ENCODE peak calls at places on chromosomes 2 and 18, in eight cellular contexts. One of them, this sample, is unnamed.

GRCh38 chr18:35571138-35571537 is 10.4 kb upstream of the GALNT1 start:
- DNase-seq in DND-41: no peak
- DNase-seq in adrenal gland: no peak
- DNase-seq in CD4-positive, CD25-positive, alpha-beta regulatory T cell: no peak
- DNase-seq in cardiac muscle cell: no peak
- DNase-seq in thoracic aorta: no peak
- DNase-seq in hepatocyte: no peak
- DNase-seq in mesendoderm: no peak
- DNase-seq in this sample: no peak

GRCh38 chr2:157339965-157340655 is 14.5 kb upstream of the ERMN start:
- DNase-seq in DND-41: no peak
- DNase-seq in adrenal gland: no peak
- DNase-seq in CD4-positive, CD25-positive, alpha-beta regulatory T cell: no peak
- DNase-seq in cardiac muscle cell: no peak
- DNase-seq in thoracic aorta: no peak
- DNase-seq in hepatocyte: no peak
- DNase-seq in mesendoderm: no peak
- DNase-seq in this sample: peak; percentile 48

GRCh38 chr2:233142355-233142897 is 82.3 kb downstream of the INPP5D start:
- DNase-seq in DND-41: peak; percentile 38
- DNase-seq in adrenal gland: no peak
- DNase-seq in CD4-positive, CD25-positive, alpha-beta regulatory T cell: no peak
- DNase-seq in cardiac muscle cell: no peak
- DNase-seq in thoracic aorta: no peak
- DNase-seq in hepatocyte: no peak
- DNase-seq in mesendoderm: peak; percentile 17
- DNase-seq in this sample: no peak

GRCh38 chr2:221137385-221137784 is 434.7 kb downstream of the EPHA4 start:
- DNase-seq in DND-41: no peak
- DNase-seq in adrenal gland: no peak
- DNase-seq in CD4-positive, CD25-positive, alpha-beta regulatory T cell: no peak
- DNase-seq in cardiac muscle cell: no peak
- DNase-seq in thoracic aorta: no peak
- DNase-seq in hepatocyte: no peak
- DNase-seq in mesendoderm: no peak
- DNase-seq in this sample: no peak

GRCh38 chr18:26480897-26481795 is 67.2 kb downstream of the KCTD1 start:
- DNase-seq in DND-41: no peak
- DNase-seq in adrenal gland: peak; percentile 53
- DNase-seq in CD4-positive, CD25-positive, alpha-beta regulatory T cell: no peak
- DNase-seq in cardiac muscle cell: peak; percentile 96
- DNase-seq in thoracic aorta: no peak
- DNase-seq in hepatocyte: peak; percentile 59
- DNase-seq in mesendoderm: peak; percentile 48
- DNase-seq in this sample: no peak

GRCh38 chr2:142880275-142880674 is 2.8 kb downstream of the KYNU start:
- DNase-seq in DND-41: no peak
- DNase-seq in adrenal gland: no peak
- DNase-seq in CD4-positive, CD25-positive, alpha-beta regulatory T cell: no peak
- DNase-seq in cardiac muscle cell: peak; percentile 50
- DNase-seq in thoracic aorta: no peak
- DNase-seq in hepatocyte: no peak
- DNase-seq in mesendoderm: no peak
- DNase-seq in this sample: no peak

GRCh38 chr2:46747297-46747818 is 168.2 kb downstream of the MCFD2 start:
- DNase-seq in DND-41: no peak
- DNase-seq in adrenal gland: peak; percentile 19
- DNase-seq in CD4-positive, CD25-positive, alpha-beta regulatory T cell: no peak
- DNase-seq in cardiac muscle cell: peak; percentile 58
- DNase-seq in thoracic aorta: no peak
- DNase-seq in hepatocyte: no peak
- DNase-seq in mesendoderm: no peak
- DNase-seq in this sample: peak; percentile 22

GRCh38 chr18:25560369-25560768 is 208.4 kb upstream of the ZNF521 start:
- DNase-seq in DND-41: no peak
- DNase-seq in adrenal gland: peak; percentile 9
- DNase-seq in CD4-positive, CD25-positive, alpha-beta regulatory T cell: no peak
- DNase-seq in cardiac muscle cell: no peak
- DNase-seq in thoracic aorta: no peak
- DNase-seq in hepatocyte: no peak
- DNase-seq in mesendoderm: no peak
- DNase-seq in this sample: no peak

GRCh38 chr2:176643711-176644110 is 374.5 kb downstream of the MTX2 start:
- DNase-seq in DND-41: no peak
- DNase-seq in adrenal gland: peak; percentile 79
- DNase-seq in CD4-positive, CD25-positive, alpha-beta regulatory T cell: no peak
- DNase-seq in cardiac muscle cell: peak; percentile 38
- DNase-seq in thoracic aorta: no peak
- DNase-seq in hepatocyte: no peak
- DNase-seq in mesendoderm: peak; percentile 54
- DNase-seq in this sample: peak; percentile 32

GRCh38 chr2:101516833-101517690 is 42.1 kb upstream of the RFX8 start:
- DNase-seq in DND-41: peak; percentile 80
- DNase-seq in adrenal gland: no peak
- DNase-seq in CD4-positive, CD25-positive, alpha-beta regulatory T cell: no peak
- DNase-seq in cardiac muscle cell: peak; percentile 83
- DNase-seq in thoracic aorta: no peak
- DNase-seq in hepatocyte: no peak
- DNase-seq in mesendoderm: no peak
- DNase-seq in this sample: no peak
- H3K4me1 ChIP-seq in DND-41: peaks cover 58% of the 10 kb centered on the region
- H3K4me1 ChIP-seq in adrenal gland: peaks cover 23% of the 10 kb centered on the region
- H3K4me1 ChIP-seq in CD4-positive, CD25-positive, alpha-beta regulatory T cell: peaks cover 10% of the 10 kb centered on the region
- H3K4me1 ChIP-seq in cardiac muscle cell: no peaks in the 10 kb centered on the region
- H3K4me1 ChIP-seq in thoracic aorta: peaks cover 33% of the 10 kb centered on the region
- H3K4me1 ChIP-seq in hepatocyte: peaks cover 18% of the 10 kb centered on the region
- H3K4me1 ChIP-seq in mesendoderm: no peaks in the 10 kb centered on the region
- H3K4me1 ChIP-seq in this sample: no peaks in the 10 kb centered on the region

GRCh38 chr2:25251032-25251460 is 82.7 kb upstream of the POMC start:
- DNase-seq in DND-41: peak; percentile 24
- DNase-seq in adrenal gland: no peak
- DNase-seq in CD4-positive, CD25-positive, alpha-beta regulatory T cell: no peak
- DNase-seq in cardiac muscle cell: no peak
- DNase-seq in thoracic aorta: no peak
- DNase-seq in hepatocyte: peak; percentile 39
- DNase-seq in mesendoderm: no peak
- DNase-seq in this sample: no peak
- H3K4me3 ChIP-seq in DND-41: peak overlapping the region; percentile 69
- H3K4me3 ChIP-seq in adrenal gland: peak overlapping the region; percentile 60
- H3K4me3 ChIP-seq in CD4-positive, CD25-positive, alpha-beta regulatory T cell: peak overlapping the region; percentile 26
- H3K4me3 ChIP-seq in cardiac muscle cell: peak overlapping the region; percentile 32
- H3K4me3 ChIP-seq in thoracic aorta: peak overlapping the region; percentile 84
- H3K4me3 ChIP-seq in hepatocyte: peak overlapping the region; percentile 86
- H3K4me3 ChIP-seq in mesendoderm: peak overlapping the region; percentile 77
- H3K4me3 ChIP-seq in this sample: no peak overlapping the region

GRCh38 chr18:79944746-79945117 is 6.7 kb downstream of the SLC66A2 start:
- DNase-seq in DND-41: no peak
- DNase-seq in adrenal gland: no peak
- DNase-seq in CD4-positive, CD25-positive, alpha-beta regulatory T cell: no peak
- DNase-seq in cardiac muscle cell: no peak
- DNase-seq in thoracic aorta: no peak
- DNase-seq in hepatocyte: no peak
- DNase-seq in mesendoderm: no peak
- DNase-seq in this sample: peak; percentile 0

GRCh38 chr18:79942211-79942610 is 9.2 kb downstream of the SLC66A2 start:
- DNase-seq in DND-41: no peak
- DNase-seq in adrenal gland: no peak
- DNase-seq in CD4-positive, CD25-positive, alpha-beta regulatory T cell: no peak
- DNase-seq in cardiac muscle cell: no peak
- DNase-seq in thoracic aorta: no peak
- DNase-seq in hepatocyte: no peak
- DNase-seq in mesendoderm: no peak
- DNase-seq in this sample: no peak

GRCh38 chr18:79942786-79943607 is 8.5 kb downstream of the SLC66A2 start:
- DNase-seq in DND-41: no peak
- DNase-seq in adrenal gland: no peak
- DNase-seq in CD4-positive, CD25-positive, alpha-beta regulatory T cell: no peak
- DNase-seq in cardiac muscle cell: no peak
- DNase-seq in thoracic aorta: no peak
- DNase-seq in hepatocyte: peak; percentile 54
- DNase-seq in mesendoderm: peak; percentile 53
- DNase-seq in this sample: no peak

GRCh38 chr18:79944126-79944731 is 7.2 kb downstream of the SLC66A2 start:
- DNase-seq in DND-41: peak; percentile 62
- DNase-seq in adrenal gland: no peak
- DNase-seq in CD4-positive, CD25-positive, alpha-beta regulatory T cell: no peak
- DNase-seq in cardiac muscle cell: peak; percentile 65
- DNase-seq in thoracic aorta: no peak
- DNase-seq in hepatocyte: no peak
- DNase-seq in mesendoderm: no peak
- DNase-seq in this sample: peak; percentile 6

DNA sequence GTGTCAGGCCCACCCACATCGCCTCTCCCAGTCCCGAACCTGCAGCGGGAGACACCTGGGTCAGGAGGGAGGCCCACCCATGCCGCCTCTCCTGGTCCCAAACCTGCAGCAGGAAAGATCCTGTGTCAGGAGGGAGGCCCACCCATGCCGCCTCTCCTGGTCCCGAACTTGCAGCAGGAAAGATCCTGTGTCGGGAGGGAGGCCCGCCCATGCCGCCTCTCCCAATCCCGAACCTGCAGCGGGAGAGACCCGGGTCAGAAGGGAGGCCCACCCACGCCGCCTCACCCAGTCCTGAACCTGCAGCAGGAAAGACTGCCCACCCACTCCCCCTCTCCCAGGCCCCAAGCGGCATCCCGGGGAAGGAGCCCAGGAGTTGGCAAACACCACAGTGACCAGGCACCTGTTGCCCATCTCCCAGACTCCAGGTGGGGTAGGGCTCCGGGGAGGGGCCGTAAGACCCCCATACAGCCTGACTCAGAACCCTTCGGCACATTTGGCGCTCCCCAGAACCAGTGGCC is 7.8 kb downstream of the SLC66A2 start:
- DNase-seq in DND-41: no peak
- DNase-seq in adrenal gland: no peak
- DNase-seq in CD4-positive, CD25-positive, alpha-beta regulatory T cell: no peak
- DNase-seq in cardiac muscle cell: no peak
- DNase-seq in thoracic aorta: no peak
- DNase-seq in hepatocyte: no peak
- DNase-seq in mesendoderm: no peak
- DNase-seq in this sample: peak; percentile 6
- H3K4me1 ChIP-seq in DND-41: peaks cover 17% of the 10 kb centered on the region
- H3K4me1 ChIP-seq in adrenal gland: peaks cover 18% of the 10 kb centered on the region
- H3K4me1 ChIP-seq in CD4-positive, CD25-positive, alpha-beta regulatory T cell: peaks cover 9% of the 10 kb centered on the region
- H3K4me1 ChIP-seq in cardiac muscle cell: peaks cover 11% of the 10 kb centered on the region
- H3K4me1 ChIP-seq in thoracic aorta: peaks cover 20% of the 10 kb centered on the region
- H3K4me1 ChIP-seq in hepatocyte: peaks cover 14% of the 10 kb centered on the region
- H3K4me1 ChIP-seq in mesendoderm: no peaks in the 10 kb centered on the region
- H3K4me1 ChIP-seq in this sample: no peaks in the 10 kb centered on the region

GRCh38 chr2:96762529-96763253 is 2.0 kb downstream of the CNNM4 start:
- DNase-seq in DND-41: peak; percentile 37
- DNase-seq in adrenal gland: no peak
- DNase-seq in CD4-positive, CD25-positive, alpha-beta regulatory T cell: no peak
- DNase-seq in cardiac muscle cell: peak; percentile 32
- DNase-seq in thoracic aorta: no peak
- DNase-seq in hepatocyte: no peak
- DNase-seq in mesendoderm: peak; percentile 85
- DNase-seq in this sample: peak; percentile 74

GRCh38 chr2:96759548-96759947 is 1.2 kb upstream of the CNNM4 start:
- DNase-seq in DND-41: no peak
- DNase-seq in adrenal gland: no peak
- DNase-seq in CD4-positive, CD25-positive, alpha-beta regulatory T cell: no peak
- DNase-seq in cardiac muscle cell: no peak
- DNase-seq in thoracic aorta: no peak
- DNase-seq in hepatocyte: no peak
- DNase-seq in mesendoderm: no peak
- DNase-seq in this sample: no peak

GRCh38 chr2:96760036-96760985 is at the start of gene CNNM4:
- DNase-seq in DND-41: peak; percentile 94
- DNase-seq in adrenal gland: peak; percentile 95
- DNase-seq in CD4-positive, CD25-positive, alpha-beta regulatory T cell: peak; percentile 90
- DNase-seq in cardiac muscle cell: peak; percentile 95
- DNase-seq in thoracic aorta: peak; percentile 70
- DNase-seq in hepatocyte: peak; percentile 98
- DNase-seq in mesendoderm: peak; percentile 95
- DNase-seq in this sample: peak; percentile 94

GRCh38 chr2:96758987-96759386 is 1.7 kb upstream of the CNNM4 start:
- DNase-seq in DND-41: no peak
- DNase-seq in adrenal gland: no peak
- DNase-seq in CD4-positive, CD25-positive, alpha-beta regulatory T cell: no peak
- DNase-seq in cardiac muscle cell: no peak
- DNase-seq in thoracic aorta: no peak
- DNase-seq in hepatocyte: no peak
- DNase-seq in mesendoderm: no peak
- DNase-seq in this sample: no peak

DNA sequence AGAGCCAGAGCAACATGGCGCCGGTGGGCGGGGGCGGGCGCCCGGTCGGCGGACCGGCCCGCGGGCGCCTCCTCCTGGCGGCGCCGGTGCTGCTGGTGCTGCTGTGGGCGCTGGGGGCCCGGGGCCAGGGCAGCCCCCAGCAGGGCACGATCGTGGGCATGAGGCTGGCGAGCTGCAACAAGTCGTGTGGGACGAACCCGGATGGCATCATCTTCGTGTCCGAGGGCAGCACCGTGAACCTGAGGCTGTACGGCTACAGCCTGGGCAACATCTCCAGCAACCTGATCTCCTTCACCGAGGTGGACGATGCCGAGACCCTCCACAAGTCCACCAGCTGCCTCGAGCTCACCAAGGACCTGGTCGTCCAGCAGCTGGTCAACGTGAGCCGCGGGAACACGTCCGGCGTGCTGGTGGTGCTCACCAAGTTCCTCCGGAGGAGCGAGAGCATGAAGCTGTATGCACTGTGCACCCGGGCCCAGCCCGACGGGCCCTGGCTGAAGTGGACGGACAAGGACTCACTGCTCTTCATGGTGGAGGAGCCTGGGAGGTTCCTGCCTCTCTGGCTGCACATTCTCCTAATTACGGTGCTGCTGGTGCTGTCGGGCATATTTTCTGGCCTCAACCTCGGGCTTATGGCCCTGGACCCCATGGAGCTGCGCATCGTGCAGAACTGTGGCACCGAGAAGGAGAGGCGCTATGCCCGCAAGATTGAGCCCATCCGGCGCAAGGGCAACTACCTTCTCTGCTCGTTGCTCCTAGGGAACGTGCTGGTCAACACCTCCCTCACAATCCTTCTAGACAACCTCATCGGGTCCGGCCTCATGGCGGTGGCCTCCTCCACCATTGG is 507 bp downstream of the CNNM4 start:
- DNase-seq in DND-41: no peak
- DNase-seq in adrenal gland: no peak
- DNase-seq in CD4-positive, CD25-positive, alpha-beta regulatory T cell: no peak
- DNase-seq in cardiac muscle cell: peak; percentile 41
- DNase-seq in thoracic aorta: no peak
- DNase-seq in hepatocyte: peak; percentile 37
- DNase-seq in mesendoderm: peak; percentile 26
- DNase-seq in this sample: peak; percentile 18
- H3K4me3 ChIP-seq in DND-41: peak overlapping the region; percentile 65
- H3K4me3 ChIP-seq in adrenal gland: peak overlapping the region; percentile 69
- H3K4me3 ChIP-seq in CD4-positive, CD25-positive, alpha-beta regulatory T cell: peak overlapping the region; percentile 87
- H3K4me3 ChIP-seq in cardiac muscle cell: peak overlapping the region; percentile 36
- H3K4me3 ChIP-seq in thoracic aorta: peak overlapping the region; percentile 83
- H3K4me3 ChIP-seq in hepatocyte: peak overlapping the region; percentile 57
- H3K4me3 ChIP-seq in mesendoderm: peak overlapping the region; percentile 56
- H3K4me3 ChIP-seq in this sample: peak overlapping the region; percentile 70

This sample was measured in HAP-1.